ENCODE peak calls at places on chromosomes 1 and 21, in nine cellular contexts. One of them, this sample, is unnamed.

GRCh38 chr1:16254263-16254948 is 17.4 kb upstream of the CPLANE2 start:
- DNase-seq in AG08396: no peak
- DNase-seq in heart right ventricle: no peak
- DNase-seq in amniotic stem cell: no peak
- DNase-seq in amygdala: no peak
- DNase-seq in astrocyte of the spinal cord: no peak
- DNase-seq in stimulated activated CD4-positive, alpha-beta T cell treated with anti-CD3 and anti-CD28 coated beads, Interleukin-2, amount 100 ng/mL, for 24 hours: no peak
- DNase-seq in SJSA1: no peak
- DNase-seq in NCI-H1417: peak; percentile 28
- DNase-seq in this sample: peak; percentile 57

GRCh38 chr1:22712502-22713271 is 2.0 kb downstream of the EPHB2 start:
- DNase-seq in SJSA1: no peak
- DNase-seq in heart right ventricle: no peak
- DNase-seq in stimulated activated CD4-positive, alpha-beta T cell treated with anti-CD3 and anti-CD28 coated beads, Interleukin-2, amount 100 ng/mL, for 24 hours: peak; percentile 37
- DNase-seq in astrocyte of the spinal cord: peak; percentile 47
- DNase-seq in NCI-H1417: no peak
- DNase-seq in amniotic stem cell: no peak
- DNase-seq in AG08396: peak; percentile 44
- DNase-seq in amygdala: no peak
- DNase-seq in this sample: no peak

GRCh38 chr1:61056674-61057439 is 25.5 kb upstream of the NFIA start:
- DNase-seq in amniotic stem cell: no peak
- DNase-seq in AG08396: no peak
- DNase-seq in astrocyte of the spinal cord: peak; percentile 52
- DNase-seq in SJSA1: peak; percentile 22
- DNase-seq in amygdala: peak; percentile 59
- DNase-seq in NCI-H1417: peak; percentile 73
- DNase-seq in heart right ventricle: peak; percentile 55
- DNase-seq in stimulated activated CD4-positive, alpha-beta T cell treated with anti-CD3 and anti-CD28 coated beads, Interleukin-2, amount 100 ng/mL, for 24 hours: peak; percentile 50
- DNase-seq in this sample: peak; percentile 45

GRCh38 chr1:212934050-212934449 is 16.3 kb upstream of the VASH2 start:
- DNase-seq in astrocyte of the spinal cord: no peak
- DNase-seq in heart right ventricle: no peak
- DNase-seq in NCI-H1417: no peak
- DNase-seq in amygdala: no peak
- DNase-seq in stimulated activated CD4-positive, alpha-beta T cell treated with anti-CD3 and anti-CD28 coated beads, Interleukin-2, amount 100 ng/mL, for 24 hours: no peak
- DNase-seq in amniotic stem cell: no peak
- DNase-seq in AG08396: no peak
- DNase-seq in SJSA1: no peak
- DNase-seq in this sample: no peak

GRCh38 chr1:91611498-91611917 is 110.9 kb downstream of the CDC7 start:
- DNase-seq in amniotic stem cell: no peak
- DNase-seq in stimulated activated CD4-positive, alpha-beta T cell treated with anti-CD3 and anti-CD28 coated beads, Interleukin-2, amount 100 ng/mL, for 24 hours: no peak
- DNase-seq in AG08396: no peak
- DNase-seq in SJSA1: no peak
- DNase-seq in astrocyte of the spinal cord: no peak
- DNase-seq in NCI-H1417: no peak
- DNase-seq in heart right ventricle: no peak
- DNase-seq in amygdala: no peak
- DNase-seq in this sample: no peak

GRCh38 chr21:37082856-37083611 is 10.0 kb downstream of the TTC3 start:
- DNase-seq in stimulated activated CD4-positive, alpha-beta T cell treated with anti-CD3 and anti-CD28 coated beads, Interleukin-2, amount 100 ng/mL, for 24 hours: no peak
- DNase-seq in amniotic stem cell: no peak
- DNase-seq in SJSA1: no peak
- DNase-seq in heart right ventricle: no peak
- DNase-seq in NCI-H1417: no peak
- DNase-seq in astrocyte of the spinal cord: no peak
- DNase-seq in amygdala: no peak
- DNase-seq in AG08396: no peak
- DNase-seq in this sample: no peak

GRCh38 chr1:206557636-206558473 is 50.5 kb downstream of the RASSF5 start:
- DNase-seq in AG08396: no peak
- DNase-seq in NCI-H1417: peak; percentile 68
- DNase-seq in amniotic stem cell: no peak
- DNase-seq in SJSA1: peak; percentile 26
- DNase-seq in heart right ventricle: no peak
- DNase-seq in amygdala: no peak
- DNase-seq in stimulated activated CD4-positive, alpha-beta T cell treated with anti-CD3 and anti-CD28 coated beads, Interleukin-2, amount 100 ng/mL, for 24 hours: peak; percentile 48
- DNase-seq in astrocyte of the spinal cord: no peak
- DNase-seq in this sample: no peak

GRCh38 chr1:167791281-167792209 is 69.8 kb downstream of the MPZL1 start:
- DNase-seq in heart right ventricle: peak; percentile 50
- DNase-seq in NCI-H1417: no peak
- DNase-seq in AG08396: peak; percentile 52
- DNase-seq in astrocyte of the spinal cord: peak; percentile 47
- DNase-seq in SJSA1: no peak
- DNase-seq in stimulated activated CD4-positive, alpha-beta T cell treated with anti-CD3 and anti-CD28 coated beads, Interleukin-2, amount 100 ng/mL, for 24 hours: no peak
- DNase-seq in amniotic stem cell: no peak
- DNase-seq in amygdala: no peak
- DNase-seq in this sample: no peak

GRCh38 chr1:218294531-218294930 is 9.4 kb downstream of the RRP15 start:
- DNase-seq in AG08396: no peak
- DNase-seq in NCI-H1417: no peak
- DNase-seq in amygdala: no peak
- DNase-seq in SJSA1: no peak
- DNase-seq in astrocyte of the spinal cord: no peak
- DNase-seq in stimulated activated CD4-positive, alpha-beta T cell treated with anti-CD3 and anti-CD28 coated beads, Interleukin-2, amount 100 ng/mL, for 24 hours: no peak
- DNase-seq in amniotic stem cell: no peak
- DNase-seq in heart right ventricle: no peak
- DNase-seq in this sample: no peak

GRCh38 chr1:232982238-232982944 is 32.0 kb downstream of the NTPCR start:
- DNase-seq in heart right ventricle: no peak
- DNase-seq in AG08396: no peak
- DNase-seq in NCI-H1417: no peak
- DNase-seq in amniotic stem cell: no peak
- DNase-seq in SJSA1: peak; percentile 87
- DNase-seq in astrocyte of the spinal cord: peak; percentile 40
- DNase-seq in stimulated activated CD4-positive, alpha-beta T cell treated with anti-CD3 and anti-CD28 coated beads, Interleukin-2, amount 100 ng/mL, for 24 hours: no peak
- DNase-seq in amygdala: no peak
- DNase-seq in this sample: peak; percentile 45

This sample was measured in PC-9.